ENCODE peak calls at places on chromosome 17, in eight cellular contexts. W, S, B, T, G, C, K and N are unnamed samples. For H3K4me1, the result is how much of the 10 kb centered on the place peaks cover.

GRCh38 chr17:64001091-64001579 is 3.0 kb downstream of the PRR29 start:
- DNase-seq in W (no peak), T (no peak), S (no peak), C (no peak), B (no peak), K (no peak), G (no peak), N (no peak)

GRCh38 chr17:20852541-20853370 is 190.1 kb downstream of the USP22 start:
- DNase-seq in K (peak), C (no peak), G (no peak), B (no peak), T (peak), W (no peak), S (peak), N (no peak)

GRCh38 chr17:57370051-57370581 is 113.8 kb downstream of the MSI2 start:
- DNase-seq in G (no peak), S (peak), C (no peak), B (no peak), T (no peak), K (no peak), W (no peak), N (no peak)

GRCh38 chr17:75010683-75011406 is 1.6 kb upstream of the MRPL58 start:
- DNase-seq in W (peak), K (no peak), B (no peak), T (no peak), C (no peak), G (no peak), S (no peak), N (no peak)

GRCh38 chr17:42305543-42306384 is 17.5 kb downstream of the STAT5A start:
- DNase-seq in W (no peak), T (no peak), K (no peak), G (no peak), S (peak), B (no peak), C (no peak), N (no peak)

GRCh38 chr17:63434951-63435571 is 11.0 kb downstream of the CYB561 start:
- DNase-seq in C (peak), K (no peak), S (peak), B (peak), W (peak), T (no peak), G (peak), N (no peak)

GRCh38 chr17:73657473-73658116 is 13.3 kb upstream of the SDK2 start:
- DNase-seq in W (peak), K (peak), B (peak), S (peak), T (peak), G (no peak), C (peak), N (no peak)

GRCh38 chr17:27457405-27457730 is 1.1 kb downstream of the KSR1 start:
- DNase-seq in K (no peak), B (no peak), S (no peak), T (no peak), C (no peak), G (no peak), W (no peak), N (peak)

GRCh38 chr17:48051706-48052486 is 3.7 kb downstream of the NFE2L1 start:
- DNase-seq in B (no peak), C (no peak), G (no peak), T (no peak), K (no peak), S (peak), W (peak), N (peak)

GRCh38 chr17:4899341-4900230 is at the start of gene C17orf107:
- DNase-seq in B (peak), W (peak), G (peak), K (no peak), C (peak), S (peak), T (peak), N (no peak)
- H3K4me3 ChIP-seq in B (peak), W (peak), G (peak), K (peak), C (peak), S (no peak), T (peak), N (no peak)

GRCh38 chr17:82243648-82244412 is 15.0 kb downstream of the SLC16A3 start:
- DNase-seq in T (no peak), G (no peak), B (no peak), K (no peak), C (peak), W (no peak), S (no peak), N (no peak)

GRCh38 chr17:82246365-82247174 is 17.7 kb downstream of the SLC16A3 start:
- DNase-seq in S (peak), B (no peak), G (no peak), K (no peak), W (no peak), T (no peak), C (peak), N (no peak)

GRCh38 chr17:82246040-82246364 is 17.2 kb downstream of the SLC16A3 start:
- DNase-seq in C (no peak), B (no peak), W (no peak), G (no peak), K (no peak), S (no peak), T (no peak), N (no peak)

GRCh38 chr17:82244413-82245140 is 15.7 kb downstream of the SLC16A3 start:
- DNase-seq in G (no peak), C (peak), T (no peak), W (no peak), S (no peak), K (no peak), B (no peak), N (no peak)

DNA sequence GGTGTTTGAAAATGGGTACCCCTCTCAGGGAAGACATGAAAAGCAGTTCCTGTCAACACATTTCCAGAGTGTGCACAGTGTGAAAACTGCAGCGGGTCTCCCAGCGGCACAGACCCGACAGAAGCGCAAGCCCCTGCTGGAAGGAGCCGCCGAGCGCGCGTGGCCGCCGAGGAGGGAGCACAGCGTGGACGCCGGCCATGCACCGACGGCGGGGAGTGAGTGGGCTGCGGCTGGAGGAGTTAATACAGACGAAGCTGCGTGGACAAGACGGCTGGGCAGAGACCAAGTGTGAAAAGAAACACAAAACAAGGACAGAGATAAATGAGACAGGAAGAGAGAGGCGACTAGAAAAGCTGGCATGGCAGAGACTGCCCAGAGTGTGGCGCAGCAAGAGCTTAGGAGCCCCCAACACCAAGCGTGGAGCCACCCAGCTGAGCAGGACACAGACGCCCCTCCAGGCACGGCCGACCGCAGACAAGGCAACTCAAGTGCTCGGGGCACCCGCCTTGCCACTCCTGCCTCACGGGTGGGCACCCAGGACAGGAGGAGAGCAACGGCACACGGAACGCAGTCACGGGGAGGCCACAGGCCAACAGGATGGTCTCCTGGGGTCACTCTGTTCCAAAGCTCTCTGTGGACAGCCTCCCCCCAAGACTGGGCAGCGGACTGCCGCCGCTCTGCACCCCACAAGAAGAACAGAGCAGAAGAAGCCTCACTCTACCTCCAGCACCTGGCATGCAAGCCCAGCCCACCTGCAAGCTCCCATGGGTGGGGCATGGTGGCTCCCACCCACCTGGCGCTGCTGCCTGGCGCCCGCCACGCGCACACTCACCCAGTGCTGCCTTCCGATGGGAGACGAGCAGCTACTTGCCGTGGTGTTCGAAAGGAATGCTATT is 16.6 kb downstream of the SLC16A3 start:
- DNase-seq in G (no peak), C (peak), B (no peak), S (no peak), K (no peak), T (no peak), W (no peak), N (no peak)
- H3K27ac ChIP-seq in G (no peak), C (no peak), B (no peak), S (peak), K (no peak), T (peak), W (no peak), N (no peak)

DNA sequence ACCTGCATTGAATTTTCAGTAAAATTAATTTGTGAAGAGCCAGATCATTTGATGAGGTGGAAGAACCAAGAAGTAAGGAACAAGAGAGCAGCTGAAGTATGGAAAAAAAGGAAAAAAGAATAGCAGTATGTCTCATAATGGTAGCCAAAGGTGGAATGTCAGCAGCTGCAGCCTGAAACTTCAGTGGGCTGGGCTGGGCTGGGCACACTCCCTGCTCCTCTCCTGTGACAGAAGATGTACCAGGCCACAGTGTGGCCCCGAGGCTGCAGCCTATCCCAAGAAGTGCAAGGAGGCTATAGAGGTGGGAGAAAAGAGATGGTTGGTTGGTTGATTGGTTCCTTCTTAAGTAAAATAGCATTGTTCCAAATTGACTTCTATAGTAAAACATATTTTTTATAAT is 84.5 kb downstream of the TNRC6C start:
- DNase-seq in S (no peak), G (no peak), K (no peak), C (no peak), B (no peak), W (no peak), T (no peak), N (no peak)
- H3K4me1 ChIP-seq in S (under half), G (under half), K (under half), C (under half), B (under half), W (under half), T (under half), N (under half)

GRCh38 chr17:31842416-31843381 is 16.3 kb downstream of the COPRS start:
- DNase-seq in C (peak), W (peak), G (peak), B (peak), T (peak), K (peak), S (peak), N (peak)
- H3K4me3 ChIP-seq in C (peak), W (peak), G (no peak), B (no peak), T (no peak), K (no peak), S (no peak), N (no peak)